ENCODE peak calls at places on chromosomes 6 and 20, in ten cellular contexts. H, Q, R, W, F, D, E, L, N and B are unnamed samples.

GRCh38 chr6:2899596-2899995 is 3.5 kb downstream of the SERPINB9 start:
- DNase-seq in H (no peak), Q (no peak), R (no peak), W (no peak), F (no peak), D (no peak), E (no peak), L (no peak), N (no peak), B (no peak)

GRCh38 chr20:10925767-10926166 is 252.0 kb upstream of the JAG1 start:
- DNase-seq in H (peak; percentile 18), Q (no peak), R (no peak), W (no peak), F (no peak), D (no peak), E (no peak), L (no peak), N (no peak), B (no peak)

GRCh38 chr20:35952480-35953410 is 1.6 kb downstream of the SCAND1 start:
- DNase-seq in H (peak; percentile 55), Q (no peak), R (no peak), W (no peak), F (no peak), D (no peak), E (no peak), L (no peak), N (peak; percentile 26), B (no peak)

GRCh38 chr6:168584251-168584650 is 143.3 kb downstream of the SMOC2 start:
- DNase-seq in H (no peak), Q (no peak), R (no peak), W (no peak), F (no peak), D (no peak), E (no peak), L (no peak), N (no peak), B (no peak)

GRCh38 chr6:41546475-41546865 is 289 bp downstream of the FOXP4 start:
- DNase-seq in H (peak; percentile 66), Q (no peak), R (no peak), W (no peak), F (no peak), D (no peak), E (no peak), L (no peak), N (peak; percentile 68), B (no peak)

GRCh38 chr20:16260911-16261310 is 312.3 kb downstream of the KIF16B start:
- DNase-seq in H (peak; percentile 54), Q (no peak), R (no peak), W (no peak), F (no peak), D (no peak), E (no peak), L (no peak), N (no peak), B (peak; percentile 25)

GRCh38 chr6:111013144-111013905 is 31.5 kb downstream of the RPF2 start:
- DNase-seq in H (no peak), Q (no peak), R (no peak), W (no peak), F (no peak), D (no peak), E (no peak), L (no peak), N (no peak), B (no peak)

GRCh38 chr20:57941572-57942381 is 232.0 kb upstream of the PMEPA1 start:
- DNase-seq in H (no peak), Q (no peak), R (no peak), W (no peak), F (no peak), D (no peak), E (no peak), L (no peak), N (peak; percentile 49), B (no peak)

GRCh38 chr6:23308166-23308565 is 738.8 kb downstream of the HDGFL1 start:
- DNase-seq in H (no peak), Q (no peak), R (no peak), W (no peak), F (no peak), D (no peak), E (no peak), L (no peak), N (peak; percentile 38), B (no peak)

GRCh38 chr20:56628873-56629463 is at the start of gene TFAP2C:
- DNase-seq in H (peak; percentile 90), Q (no peak), R (no peak), W (peak; percentile 54), F (no peak), D (no peak), E (peak; percentile 92), L (no peak), N (peak; percentile 91), B (peak; percentile 95)

GRCh38 chr20:63431944-63432343 is 40.5 kb downstream of the KCNQ2 start:
- DNase-seq in H (no peak), Q (no peak), R (no peak), W (no peak), F (no peak), D (no peak), E (no peak), L (no peak), N (no peak), B (no peak)

GRCh38 chr6:56459030-56459805 is 183.5 kb downstream of the DST start:
- DNase-seq in H (peak; percentile 48), Q (no peak), R (no peak), W (no peak), F (no peak), D (no peak), E (no peak), L (no peak), N (no peak), B (no peak)

GRCh38 chr6:46491201-46491788 is at the start of gene RCAN2:
- DNase-seq in H (peak; percentile 88), Q (peak; percentile 48), R (peak; percentile 17), W (no peak), F (no peak), D (peak; percentile 48), E (peak; percentile 85), L (no peak), N (peak; percentile 66), B (peak; percentile 70)

GRCh38 chr6:152669894-152670293 is 27.8 kb upstream of the MYCT1 start:
- DNase-seq in H (peak; percentile 54), Q (no peak), R (no peak), W (peak; percentile 34), F (no peak), D (no peak), E (no peak), L (no peak), N (no peak), B (peak; percentile 11)

GRCh38 chr6:138647006-138647405 is 126.6 kb upstream of the CCDC28A start:
- DNase-seq in H (peak; percentile 78), Q (no peak), R (no peak), W (peak; percentile 72), F (no peak), D (no peak), E (no peak), L (no peak), N (no peak), B (peak; percentile 47)

GRCh38 chr6:75412937-75413662 is 80.5 kb downstream of the FILIP1 start:
- DNase-seq in H (no peak), Q (no peak), R (no peak), W (peak; percentile 59), F (no peak), D (no peak), E (no peak), L (no peak), N (no peak), B (no peak)

GRCh38 chr6:54516331-54516730 is 208.1 kb downstream of the TINAG start:
- DNase-seq in H (no peak), Q (no peak), R (no peak), W (no peak), F (no peak), D (no peak), E (no peak), L (no peak), N (no peak), B (no peak)

GRCh38 chr6:144847906-144848305 is 562.8 kb downstream of the UTRN start:
- DNase-seq in H (no peak), Q (no peak), R (no peak), W (no peak), F (no peak), D (no peak), E (no peak), L (no peak), N (no peak), B (no peak)